ENCODE peak calls at places on chromosomes 6 and 20, in nine cellular contexts. One of them, this sample, is unnamed.

GRCh38 chr6:12911387-12911960 is 194.9 kb downstream of the PHACTR1 start:
- DNase-seq in ELR: peak; percentile 63
- DNase-seq in aorta: no peak
- DNase-seq in stimulated activated CD4-positive, alpha-beta T cell treated with anti-CD3 and anti-CD28 coated beads, Interleukin-12 subunit alpha, Interleukin-12 subunit beta, amount 100 ng/mL, for 4 hours: no peak
- DNase-seq in hypothalamus: no peak
- DNase-seq in AG04450: no peak
- DNase-seq in left cardiac atrium: no peak
- DNase-seq in NCI-H460: peak; percentile 8
- DNase-seq in stimulated activated naive B cell treated with anti-CD40 and anti-IgM and Interleukin-4, amounts not matched to agents 10 μg/mL and 1 μg/mL and 100 μg/mL, for 72 hours: no peak
- DNase-seq in this sample: peak; percentile 10

GRCh38 chr6:169428532-169428931 is 174.9 kb upstream of the THBS2 start:
- DNase-seq in ELR: no peak
- DNase-seq in aorta: no peak
- DNase-seq in stimulated activated CD4-positive, alpha-beta T cell treated with anti-CD3 and anti-CD28 coated beads, Interleukin-12 subunit alpha, Interleukin-12 subunit beta, amount 100 ng/mL, for 4 hours: no peak
- DNase-seq in hypothalamus: no peak
- DNase-seq in AG04450: no peak
- DNase-seq in left cardiac atrium: no peak
- DNase-seq in NCI-H460: no peak
- DNase-seq in stimulated activated naive B cell treated with anti-CD40 and anti-IgM and Interleukin-4, amounts not matched to agents 10 μg/mL and 1 μg/mL and 100 μg/mL, for 72 hours: no peak
- DNase-seq in this sample: no peak

GRCh38 chr20:4161447-4162251 is 146.3 kb upstream of the RNF24 start:
- DNase-seq in ELR: no peak
- DNase-seq in aorta: peak; percentile 56
- DNase-seq in stimulated activated CD4-positive, alpha-beta T cell treated with anti-CD3 and anti-CD28 coated beads, Interleukin-12 subunit alpha, Interleukin-12 subunit beta, amount 100 ng/mL, for 4 hours: no peak
- DNase-seq in hypothalamus: no peak
- DNase-seq in AG04450: no peak
- DNase-seq in left cardiac atrium: no peak
- DNase-seq in NCI-H460: no peak
- DNase-seq in stimulated activated naive B cell treated with anti-CD40 and anti-IgM and Interleukin-4, amounts not matched to agents 10 μg/mL and 1 μg/mL and 100 μg/mL, for 72 hours: no peak
- DNase-seq in this sample: no peak

GRCh38 chr20:44730441-44730840 is 15.2 kb upstream of the KCNK15 start:
- DNase-seq in ELR: peak; percentile 99
- DNase-seq in aorta: no peak
- DNase-seq in stimulated activated CD4-positive, alpha-beta T cell treated with anti-CD3 and anti-CD28 coated beads, Interleukin-12 subunit alpha, Interleukin-12 subunit beta, amount 100 ng/mL, for 4 hours: no peak
- DNase-seq in hypothalamus: no peak
- DNase-seq in AG04450: no peak
- DNase-seq in left cardiac atrium: no peak
- DNase-seq in NCI-H460: peak; percentile 87
- DNase-seq in stimulated activated naive B cell treated with anti-CD40 and anti-IgM and Interleukin-4, amounts not matched to agents 10 μg/mL and 1 μg/mL and 100 μg/mL, for 72 hours: no peak
- DNase-seq in this sample: no peak

GRCh38 chr6:43669050-43669921 is 18.3 kb downstream of the MRPS18A start:
- DNase-seq in ELR: peak; percentile 56
- DNase-seq in aorta: peak; percentile 85
- DNase-seq in stimulated activated CD4-positive, alpha-beta T cell treated with anti-CD3 and anti-CD28 coated beads, Interleukin-12 subunit alpha, Interleukin-12 subunit beta, amount 100 ng/mL, for 4 hours: no peak
- DNase-seq in hypothalamus: no peak
- DNase-seq in AG04450: no peak
- DNase-seq in left cardiac atrium: peak; percentile 73
- DNase-seq in NCI-H460: no peak
- DNase-seq in stimulated activated naive B cell treated with anti-CD40 and anti-IgM and Interleukin-4, amounts not matched to agents 10 μg/mL and 1 μg/mL and 100 μg/mL, for 72 hours: no peak
- DNase-seq in this sample: no peak

GRCh38 chr6:137637161-137637560 is 143.0 kb upstream of the OLIG3 start:
- DNase-seq in ELR: peak; percentile 78
- DNase-seq in aorta: no peak
- DNase-seq in stimulated activated CD4-positive, alpha-beta T cell treated with anti-CD3 and anti-CD28 coated beads, Interleukin-12 subunit alpha, Interleukin-12 subunit beta, amount 100 ng/mL, for 4 hours: no peak
- DNase-seq in hypothalamus: no peak
- DNase-seq in AG04450: peak; percentile 85
- DNase-seq in left cardiac atrium: no peak
- DNase-seq in NCI-H460: peak; percentile 11
- DNase-seq in stimulated activated naive B cell treated with anti-CD40 and anti-IgM and Interleukin-4, amounts not matched to agents 10 μg/mL and 1 μg/mL and 100 μg/mL, for 72 hours: no peak
- DNase-seq in this sample: no peak

GRCh38 chr6:66930559-66931290 is 1223.7 kb upstream of the EYS start:
- DNase-seq in ELR: peak; percentile 38
- DNase-seq in aorta: no peak
- DNase-seq in stimulated activated CD4-positive, alpha-beta T cell treated with anti-CD3 and anti-CD28 coated beads, Interleukin-12 subunit alpha, Interleukin-12 subunit beta, amount 100 ng/mL, for 4 hours: no peak
- DNase-seq in hypothalamus: no peak
- DNase-seq in AG04450: peak; percentile 21
- DNase-seq in left cardiac atrium: no peak
- DNase-seq in NCI-H460: no peak
- DNase-seq in stimulated activated naive B cell treated with anti-CD40 and anti-IgM and Interleukin-4, amounts not matched to agents 10 μg/mL and 1 μg/mL and 100 μg/mL, for 72 hours: no peak
- DNase-seq in this sample: no peak

GRCh38 chr20:38833857-38834164 is 28.3 kb downstream of the PPP1R16B start:
- DNase-seq in ELR: no peak
- DNase-seq in aorta: no peak
- DNase-seq in stimulated activated CD4-positive, alpha-beta T cell treated with anti-CD3 and anti-CD28 coated beads, Interleukin-12 subunit alpha, Interleukin-12 subunit beta, amount 100 ng/mL, for 4 hours: no peak
- DNase-seq in hypothalamus: no peak
- DNase-seq in AG04450: no peak
- DNase-seq in left cardiac atrium: no peak
- DNase-seq in NCI-H460: no peak
- DNase-seq in stimulated activated naive B cell treated with anti-CD40 and anti-IgM and Interleukin-4, amounts not matched to agents 10 μg/mL and 1 μg/mL and 100 μg/mL, for 72 hours: peak; percentile 26
- DNase-seq in this sample: no peak

GRCh38 chr6:48307583-48307982 is 196.6 kb upstream of the PTCHD4 start:
- DNase-seq in ELR: no peak
- DNase-seq in aorta: no peak
- DNase-seq in stimulated activated CD4-positive, alpha-beta T cell treated with anti-CD3 and anti-CD28 coated beads, Interleukin-12 subunit alpha, Interleukin-12 subunit beta, amount 100 ng/mL, for 4 hours: no peak
- DNase-seq in hypothalamus: no peak
- DNase-seq in AG04450: no peak
- DNase-seq in left cardiac atrium: no peak
- DNase-seq in NCI-H460: no peak
- DNase-seq in stimulated activated naive B cell treated with anti-CD40 and anti-IgM and Interleukin-4, amounts not matched to agents 10 μg/mL and 1 μg/mL and 100 μg/mL, for 72 hours: no peak
- DNase-seq in this sample: no peak

GRCh38 chr20:60223174-60223573 is 265.0 kb downstream of the CDH26 start:
- DNase-seq in ELR: no peak
- DNase-seq in aorta: no peak
- DNase-seq in stimulated activated CD4-positive, alpha-beta T cell treated with anti-CD3 and anti-CD28 coated beads, Interleukin-12 subunit alpha, Interleukin-12 subunit beta, amount 100 ng/mL, for 4 hours: no peak
- DNase-seq in hypothalamus: no peak
- DNase-seq in AG04450: no peak
- DNase-seq in left cardiac atrium: no peak
- DNase-seq in NCI-H460: no peak
- DNase-seq in stimulated activated naive B cell treated with anti-CD40 and anti-IgM and Interleukin-4, amounts not matched to agents 10 μg/mL and 1 μg/mL and 100 μg/mL, for 72 hours: no peak
- DNase-seq in this sample: no peak

GRCh38 chr6:43939281-43940070 is 169.5 kb downstream of the VEGFA start:
- DNase-seq in ELR: no peak
- DNase-seq in aorta: no peak
- DNase-seq in stimulated activated CD4-positive, alpha-beta T cell treated with anti-CD3 and anti-CD28 coated beads, Interleukin-12 subunit alpha, Interleukin-12 subunit beta, amount 100 ng/mL, for 4 hours: no peak
- DNase-seq in hypothalamus: no peak
- DNase-seq in AG04450: no peak
- DNase-seq in left cardiac atrium: no peak
- DNase-seq in NCI-H460: no peak
- DNase-seq in stimulated activated naive B cell treated with anti-CD40 and anti-IgM and Interleukin-4, amounts not matched to agents 10 μg/mL and 1 μg/mL and 100 μg/mL, for 72 hours: no peak
- DNase-seq in this sample: no peak

GRCh38 chr20:20237093-20237959 is 130.6 kb upstream of the INSM1 start:
- DNase-seq in ELR: peak; percentile 55
- DNase-seq in aorta: no peak
- DNase-seq in stimulated activated CD4-positive, alpha-beta T cell treated with anti-CD3 and anti-CD28 coated beads, Interleukin-12 subunit alpha, Interleukin-12 subunit beta, amount 100 ng/mL, for 4 hours: peak; percentile 3
- DNase-seq in hypothalamus: no peak
- DNase-seq in AG04450: peak; percentile 3
- DNase-seq in left cardiac atrium: peak; percentile 28
- DNase-seq in NCI-H460: peak; percentile 60
- DNase-seq in stimulated activated naive B cell treated with anti-CD40 and anti-IgM and Interleukin-4, amounts not matched to agents 10 μg/mL and 1 μg/mL and 100 μg/mL, for 72 hours: peak; percentile 12
- DNase-seq in this sample: no peak

This sample was measured in NCI-H1694 treated with DMSO at 0.1 percent for 48 hours.